ENCODE peak calls at places on chromosomes 11 and 22, in nine cellular contexts. H, F, X, V, R, Y, N, K and O are unnamed samples.

GRCh38 chr11:3182462-3182852 is 17.3 kb upstream of the OSBPL5 start:
- DNase-seq in H (no peak), F (no peak), X (no peak), V (no peak), R (no peak), Y (no peak), N (no peak), K (no peak), O (no peak)

GRCh38 chr22:29722151-29722550 is 2.3 kb downstream of the CABP7 start:
- DNase-seq in H (no peak), F (no peak), X (no peak), V (no peak), R (no peak), Y (no peak), N (no peak), K (no peak), O (no peak)

GRCh38 chr22:17492247-17492646 is 71.1 kb upstream of the SLC25A18 start:
- DNase-seq in H (no peak), F (no peak), X (no peak), V (no peak), R (peak; percentile 69), Y (no peak), N (no peak), K (no peak), O (no peak)

GRCh38 chr11:33946930-33947329 is 55.1 kb upstream of the LMO2 start:
- DNase-seq in H (no peak), F (no peak), X (no peak), V (no peak), R (no peak), Y (no peak), N (no peak), K (no peak), O (no peak)

GRCh38 chr11:24391165-24391564 is 105.7 kb upstream of the LUZP2 start:
- DNase-seq in H (no peak), F (no peak), X (no peak), V (no peak), R (no peak), Y (no peak), N (no peak), K (no peak), O (peak; percentile 2)

GRCh38 chr11:114291847-114292680 is 4.1 kb upstream of the NNMT start:
- DNase-seq in H (no peak), F (no peak), X (no peak), V (no peak), R (no peak), Y (no peak), N (no peak), K (no peak), O (no peak)

GRCh38 chr11:75445315-75445953 is 12.4 kb upstream of the KLHL35 start:
- DNase-seq in H (peak; percentile 80), F (peak; percentile 82), X (peak; percentile 78), V (peak; percentile 85), R (no peak), Y (peak; percentile 23), N (no peak), K (no peak), O (no peak)

GRCh38 chr11:123450593-123450992 is 20.5 kb downstream of the GRAMD1B start:
- DNase-seq in H (no peak), F (no peak), X (no peak), V (no peak), R (no peak), Y (no peak), N (no peak), K (no peak), O (no peak)

GRCh38 chr11:30586251-30587144 is at the start of gene MPPED2:
- DNase-seq in H (peak; percentile 17), F (peak; percentile 39), X (no peak), V (peak; percentile 87), R (no peak), Y (no peak), N (no peak), K (no peak), O (no peak)

GRCh38 chr11:62484352-62484751 is 62.3 kb downstream of the AHNAK start:
- DNase-seq in H (no peak), F (no peak), X (no peak), V (no peak), R (no peak), Y (no peak), N (no peak), K (no peak), O (no peak)

GRCh38 chr11:70108250-70108649 is 30.1 kb downstream of the ANO1 start:
- DNase-seq in H (no peak), F (no peak), X (no peak), V (no peak), R (no peak), Y (no peak), N (no peak), K (no peak), O (no peak)

GRCh38 chr11:134052395-134052987 is 16.4 kb upstream of the JAM3 start:
- DNase-seq in H (no peak), F (no peak), X (no peak), V (no peak), R (no peak), Y (no peak), N (no peak), K (no peak), O (no peak)

GRCh38 chr11:8242480-8243280 is 21.0 kb downstream of the LMO1 start:
- DNase-seq in H (no peak), F (no peak), X (no peak), V (peak; percentile 51), R (no peak), Y (no peak), N (no peak), K (no peak), O (no peak)

GRCh38 chr11:12540075-12540685 is 134.0 kb upstream of the TEAD1 start:
- DNase-seq in H (no peak), F (no peak), X (no peak), V (no peak), R (no peak), Y (no peak), N (no peak), K (no peak), O (no peak)

GRCh38 chr11:57161351-57161750 is 20.4 kb upstream of the LRRC55 start:
- DNase-seq in H (no peak), F (no peak), X (no peak), V (no peak), R (no peak), Y (no peak), N (no peak), K (no peak), O (no peak)

GRCh38 chr11:21289686-21290085 is 620.3 kb downstream of the NELL1 start:
- DNase-seq in H (no peak), F (no peak), X (no peak), V (no peak), R (no peak), Y (no peak), N (no peak), K (no peak), O (no peak)

GRCh38 chr11:132674161-132674560 is 858.1 kb downstream of the OPCML start:
- DNase-seq in H (no peak), F (no peak), X (no peak), V (no peak), R (no peak), Y (no peak), N (no peak), K (no peak), O (no peak)

GRCh38 chr22:19466126-19466716 is 12.8 kb downstream of the UFD1 start:
- DNase-seq in H (no peak), F (no peak), X (no peak), V (no peak), R (no peak), Y (no peak), N (no peak), K (no peak), O (no peak)

GRCh38 chr22:47631571-47632102 is 869.2 kb downstream of the TBC1D22A start:
- DNase-seq in H (no peak), F (no peak), X (no peak), V (no peak), R (no peak), Y (peak; percentile 91), N (peak; percentile 77), K (no peak), O (no peak)

GRCh38 chr22:45480717-45481116 is 22.0 kb upstream of the FBLN1 start:
- DNase-seq in H (no peak), F (no peak), X (peak; percentile 20), V (no peak), R (no peak), Y (no peak), N (no peak), K (no peak), O (no peak)